ENCODE peak calls at places on chromosomes 12 and 14, in four cellular contexts. One of them, this sample, is unnamed.
A peak's percentile ranks its signal among the peaks of the same experiment; 100 is the strongest.

GRCh38 chr14:46250113-46250703 is 401.4 kb downstream of the RPL10L start:
- DNase-seq in fibroblast of pulmonary artery: peak; percentile 31
- DNase-seq in astrocyte of the cerebellum: peak; percentile 1
- DNase-seq in brain microvascular endothelial cell: peak; percentile 45
- DNase-seq in this sample: peak; percentile 40

GRCh38 chr12:82873951-82874350 is 187.2 kb downstream of the TMTC2 start:
- DNase-seq in fibroblast of pulmonary artery: no peak
- DNase-seq in astrocyte of the cerebellum: no peak
- DNase-seq in brain microvascular endothelial cell: no peak
- DNase-seq in this sample: no peak

GRCh38 chr14:105059917-105060565 is 5.2 kb downstream of the GPR132 start:
- DNase-seq in fibroblast of pulmonary artery: no peak
- DNase-seq in astrocyte of the cerebellum: no peak
- DNase-seq in brain microvascular endothelial cell: no peak
- DNase-seq in this sample: no peak

GRCh38 chr12:79512068-79512467 is 178.7 kb downstream of the PAWR start:
- DNase-seq in fibroblast of pulmonary artery: no peak
- DNase-seq in astrocyte of the cerebellum: no peak
- DNase-seq in brain microvascular endothelial cell: no peak
- DNase-seq in this sample: no peak

GRCh38 chr12:21248679-21249078 is 86.0 kb downstream of the SLCO1A2 start:
- DNase-seq in fibroblast of pulmonary artery: peak; percentile 15
- DNase-seq in astrocyte of the cerebellum: peak; percentile 3
- DNase-seq in brain microvascular endothelial cell: no peak
- DNase-seq in this sample: peak; percentile 3

GRCh38 chr12:92094751-92095161 is 50.9 kb downstream of the BTG1 start:
- DNase-seq in fibroblast of pulmonary artery: peak; percentile 35
- DNase-seq in astrocyte of the cerebellum: no peak
- DNase-seq in brain microvascular endothelial cell: peak; percentile 43
- DNase-seq in this sample: peak; percentile 44

GRCh38 chr12:15329891-15330290 is 7.6 kb downstream of the PTPRO start:
- DNase-seq in fibroblast of pulmonary artery: no peak
- DNase-seq in astrocyte of the cerebellum: no peak
- DNase-seq in brain microvascular endothelial cell: no peak
- DNase-seq in this sample: no peak

GRCh38 chr14:23005451-23005850 is 4.5 kb downstream of the C14orf93 start:
- DNase-seq in fibroblast of pulmonary artery: no peak
- DNase-seq in astrocyte of the cerebellum: no peak
- DNase-seq in brain microvascular endothelial cell: no peak
- DNase-seq in this sample: no peak

GRCh38 chr14:65230287-65230728 is 128.0 kb upstream of the MAX start:
- DNase-seq in fibroblast of pulmonary artery: peak; percentile 88
- DNase-seq in astrocyte of the cerebellum: no peak
- DNase-seq in brain microvascular endothelial cell: no peak
- DNase-seq in this sample: peak; percentile 87

GRCh38 chr12:52253391-52254179 is 20.5 kb downstream of the KRT7 start:
- DNase-seq in fibroblast of pulmonary artery: no peak
- DNase-seq in astrocyte of the cerebellum: no peak
- DNase-seq in brain microvascular endothelial cell: no peak
- DNase-seq in this sample: no peak

GRCh38 chr12:102385343-102385742 is 95.0 kb downstream of the IGF1 start:
- DNase-seq in fibroblast of pulmonary artery: no peak
- DNase-seq in astrocyte of the cerebellum: no peak
- DNase-seq in brain microvascular endothelial cell: no peak
- DNase-seq in this sample: no peak

GRCh38 chr12:104715562-104716182 is 242.4 kb downstream of the SLC41A2 start:
- DNase-seq in fibroblast of pulmonary artery: no peak
- DNase-seq in astrocyte of the cerebellum: no peak
- DNase-seq in brain microvascular endothelial cell: no peak
- DNase-seq in this sample: no peak

GRCh38 chr14:78104130-78104529 is 66.0 kb upstream of the NRXN3 start:
- DNase-seq in fibroblast of pulmonary artery: no peak
- DNase-seq in astrocyte of the cerebellum: no peak
- DNase-seq in brain microvascular endothelial cell: no peak
- DNase-seq in this sample: no peak

GRCh38 chr12:110179291-110179690 is 55.1 kb downstream of the IFT81 start:
- DNase-seq in fibroblast of pulmonary artery: peak; percentile 27
- DNase-seq in astrocyte of the cerebellum: no peak
- DNase-seq in brain microvascular endothelial cell: peak; percentile 73
- DNase-seq in this sample: peak; percentile 81

GRCh38 chr12:92537235-92537960 is 165.4 kb upstream of the PLEKHG7 start:
- DNase-seq in fibroblast of pulmonary artery: no peak
- DNase-seq in astrocyte of the cerebellum: no peak
- DNase-seq in brain microvascular endothelial cell: no peak
- DNase-seq in this sample: no peak

GRCh38 chr12:30466093-30466492 is 229.6 kb downstream of the IPO8 start:
- DNase-seq in fibroblast of pulmonary artery: no peak
- DNase-seq in astrocyte of the cerebellum: no peak
- DNase-seq in brain microvascular endothelial cell: no peak
- DNase-seq in this sample: no peak

GRCh38 chr12:124640096-124640495 is 72.7 kb upstream of the NCOR2 start:
- DNase-seq in fibroblast of pulmonary artery: peak; percentile 62
- DNase-seq in astrocyte of the cerebellum: no peak
- DNase-seq in brain microvascular endothelial cell: peak; percentile 46
- DNase-seq in this sample: peak; percentile 76

GRCh38 chr14:64704743-64705405 is 650 bp downstream of the PLEKHG3 start:
- DNase-seq in fibroblast of pulmonary artery: no peak
- DNase-seq in astrocyte of the cerebellum: no peak
- DNase-seq in brain microvascular endothelial cell: no peak
- DNase-seq in this sample: no peak

GRCh38 chr12:93376436-93377251 is 1.1 kb upstream of the NUDT4 start:
- DNase-seq in fibroblast of pulmonary artery: peak; percentile 48
- DNase-seq in astrocyte of the cerebellum: no peak
- DNase-seq in brain microvascular endothelial cell: no peak
- DNase-seq in this sample: peak; percentile 66

GRCh38 chr12:15996254-15996653 is 85.1 kb downstream of the DERA start:
- DNase-seq in fibroblast of pulmonary artery: peak; percentile 60
- DNase-seq in astrocyte of the cerebellum: no peak
- DNase-seq in brain microvascular endothelial cell: peak; percentile 46
- DNase-seq in this sample: peak; percentile 69

GRCh38 chr12:71216725-71217579 is 59.2 kb upstream of the TSPAN8 start:
- DNase-seq in fibroblast of pulmonary artery: peak; percentile 46
- DNase-seq in astrocyte of the cerebellum: no peak
- DNase-seq in brain microvascular endothelial cell: peak; percentile 2
- DNase-seq in this sample: peak; percentile 49

GRCh38 chr12:101946233-101946611 is 68.8 kb downstream of the DRAM1 start:
- DNase-seq in fibroblast of pulmonary artery: no peak
- DNase-seq in astrocyte of the cerebellum: no peak
- DNase-seq in brain microvascular endothelial cell: no peak
- DNase-seq in this sample: no peak

GRCh38 chr14:104559043-104559768 is 20.4 kb upstream of the C14orf180 start:
- DNase-seq in fibroblast of pulmonary artery: no peak
- DNase-seq in astrocyte of the cerebellum: no peak
- DNase-seq in brain microvascular endothelial cell: no peak
- DNase-seq in this sample: no peak

GRCh38 chr12:19624401-19624930 is 185.2 kb downstream of the AEBP2 start:
- DNase-seq in fibroblast of pulmonary artery: no peak
- DNase-seq in astrocyte of the cerebellum: peak; percentile 32
- DNase-seq in brain microvascular endothelial cell: peak; percentile 30
- DNase-seq in this sample: no peak

GRCh38 chr14:105855893-105856675 is 329.7 kb downstream of the TMEM121 start:
- DNase-seq in fibroblast of pulmonary artery: no peak
- DNase-seq in astrocyte of the cerebellum: no peak
- DNase-seq in brain microvascular endothelial cell: no peak
- DNase-seq in this sample: no peak

GRCh38 chr14:68813318-68813838 is 20.5 kb upstream of the ZFP36L1 start:
- DNase-seq in fibroblast of pulmonary artery: no peak
- DNase-seq in astrocyte of the cerebellum: no peak
- DNase-seq in brain microvascular endothelial cell: no peak
- DNase-seq in this sample: no peak

GRCh38 chr14:68809524-68809923 is 16.7 kb upstream of the ZFP36L1 start:
- DNase-seq in fibroblast of pulmonary artery: no peak
- DNase-seq in astrocyte of the cerebellum: no peak
- DNase-seq in brain microvascular endothelial cell: no peak
- DNase-seq in this sample: no peak

GRCh38 chr14:68810173-68811153 is 17.6 kb upstream of the ZFP36L1 start:
- DNase-seq in fibroblast of pulmonary artery: no peak
- DNase-seq in astrocyte of the cerebellum: no peak
- DNase-seq in brain microvascular endothelial cell: no peak
- DNase-seq in this sample: no peak

GRCh38 chr14:68808696-68809095 is 15.8 kb upstream of the ZFP36L1 start:
- DNase-seq in fibroblast of pulmonary artery: no peak
- DNase-seq in astrocyte of the cerebellum: no peak
- DNase-seq in brain microvascular endothelial cell: no peak
- DNase-seq in this sample: no peak

GRCh38 chr14:68811161-68811560 is 18.3 kb upstream of the ZFP36L1 start:
- DNase-seq in fibroblast of pulmonary artery: no peak
- DNase-seq in astrocyte of the cerebellum: no peak
- DNase-seq in brain microvascular endothelial cell: no peak
- DNase-seq in this sample: no peak
- TF ChIP-seq CTCF in fibroblast of pulmonary artery: no peak
- TF ChIP-seq CTCF in astrocyte of the cerebellum: no peak
- TF ChIP-seq CTCF in brain microvascular endothelial cell: no peak
- TF ChIP-seq CTCF in this sample: no peak

GRCh38 chr12:26118356-26118755 is 6.5 kb downstream of the BHLHE41 start:
- DNase-seq in fibroblast of pulmonary artery: no peak
- DNase-seq in astrocyte of the cerebellum: no peak
- DNase-seq in brain microvascular endothelial cell: no peak
- DNase-seq in this sample: no peak
- H3K4me3 ChIP-seq in fibroblast of pulmonary artery: no peak overlapping the region
- H3K4me3 ChIP-seq in astrocyte of the cerebellum: no peak overlapping the region
- H3K4me3 ChIP-seq in brain microvascular endothelial cell: no peak overlapping the region
- H3K4me3 ChIP-seq in this sample: no peak overlapping the region

GRCh38 chr14:91439345-91439744 is 21.7 kb upstream of the CCDC88C start:
- DNase-seq in fibroblast of pulmonary artery: no peak
- DNase-seq in astrocyte of the cerebellum: no peak
- DNase-seq in brain microvascular endothelial cell: no peak
- DNase-seq in this sample: no peak
- TF ChIP-seq CTCF in fibroblast of pulmonary artery: no peak
- TF ChIP-seq CTCF in astrocyte of the cerebellum: no peak
- TF ChIP-seq CTCF in brain microvascular endothelial cell: peak; percentile 15
- TF ChIP-seq CTCF in this sample: no peak

DNA sequence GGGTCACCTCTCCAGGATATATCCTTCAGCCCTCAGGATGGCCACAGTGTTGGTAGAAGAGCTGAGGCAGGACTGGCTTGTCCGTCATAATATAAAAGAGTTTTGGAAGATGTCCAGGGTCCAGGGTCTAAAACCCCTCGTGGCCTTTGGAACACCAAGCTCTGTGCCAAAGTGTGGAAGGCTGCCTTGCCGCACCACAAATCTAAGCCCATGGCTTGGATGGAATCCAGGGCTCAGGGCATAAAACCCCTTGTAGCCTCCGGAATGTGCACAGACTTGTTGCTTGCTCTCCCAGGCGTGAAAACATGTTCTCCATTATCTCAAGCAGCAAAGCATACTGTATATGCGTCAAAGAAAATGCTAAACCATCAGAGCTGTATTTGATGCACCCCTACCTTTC is 46.7 kb downstream of the TNFAIP2 start:
- DNase-seq in fibroblast of pulmonary artery: no peak
- DNase-seq in astrocyte of the cerebellum: no peak
- DNase-seq in brain microvascular endothelial cell: no peak
- DNase-seq in this sample: no peak
- H3K4me3 ChIP-seq in fibroblast of pulmonary artery: no peak overlapping the region
- H3K4me3 ChIP-seq in astrocyte of the cerebellum: no peak overlapping the region
- H3K4me3 ChIP-seq in brain microvascular endothelial cell: no peak overlapping the region
- H3K4me3 ChIP-seq in this sample: no peak overlapping the region

GRCh38 chr12:67161322-67161918 is 107.7 kb upstream of the CAND1 start:
- DNase-seq in fibroblast of pulmonary artery: peak; percentile 50
- DNase-seq in astrocyte of the cerebellum: no peak
- DNase-seq in brain microvascular endothelial cell: peak; percentile 62
- DNase-seq in this sample: peak; percentile 51
- TF ChIP-seq CTCF in fibroblast of pulmonary artery: peak; percentile 63
- TF ChIP-seq CTCF in astrocyte of the cerebellum: peak; percentile 50
- TF ChIP-seq CTCF in brain microvascular endothelial cell: peak; percentile 66
- TF ChIP-seq CTCF in this sample: peak; percentile 50

GRCh38 chr14:56810850-56811595 is 744 bp upstream of the OTX2 start:
- DNase-seq in fibroblast of pulmonary artery: no peak
- DNase-seq in astrocyte of the cerebellum: no peak
- DNase-seq in brain microvascular endothelial cell: no peak
- DNase-seq in this sample: no peak

GRCh38 chr14:56811596-56812363 is 1.5 kb upstream of the OTX2 start:
- DNase-seq in fibroblast of pulmonary artery: no peak
- DNase-seq in astrocyte of the cerebellum: no peak
- DNase-seq in brain microvascular endothelial cell: no peak
- DNase-seq in this sample: no peak

GRCh38 chr14:56813143-56813551 is 2.9 kb upstream of the OTX2 start:
- DNase-seq in fibroblast of pulmonary artery: no peak
- DNase-seq in astrocyte of the cerebellum: no peak
- DNase-seq in brain microvascular endothelial cell: no peak
- DNase-seq in this sample: no peak

GRCh38 chr14:56814468-56815074 is 4.3 kb upstream of the OTX2 start:
- DNase-seq in fibroblast of pulmonary artery: no peak
- DNase-seq in astrocyte of the cerebellum: no peak
- DNase-seq in brain microvascular endothelial cell: no peak
- DNase-seq in this sample: no peak

GRCh38 chr14:56812364-56813103 is 2.3 kb upstream of the OTX2 start:
- DNase-seq in fibroblast of pulmonary artery: no peak
- DNase-seq in astrocyte of the cerebellum: no peak
- DNase-seq in brain microvascular endothelial cell: no peak
- DNase-seq in this sample: no peak
- H3K4me3 ChIP-seq in fibroblast of pulmonary artery: no peak overlapping the region
- H3K4me3 ChIP-seq in astrocyte of the cerebellum: no peak overlapping the region
- H3K4me3 ChIP-seq in brain microvascular endothelial cell: no peak overlapping the region
- H3K4me3 ChIP-seq in this sample: no peak overlapping the region

GRCh38 chr14:33219957-33220356 is 281.3 kb downstream of the NPAS3 start:
- DNase-seq in fibroblast of pulmonary artery: no peak
- DNase-seq in astrocyte of the cerebellum: no peak
- DNase-seq in brain microvascular endothelial cell: no peak
- DNase-seq in this sample: no peak

GRCh38 chr14:33218030-33218429 is 279.4 kb downstream of the NPAS3 start:
- DNase-seq in fibroblast of pulmonary artery: no peak
- DNase-seq in astrocyte of the cerebellum: no peak
- DNase-seq in brain microvascular endothelial cell: no peak
- DNase-seq in this sample: no peak
- TF ChIP-seq CTCF in fibroblast of pulmonary artery: no peak
- TF ChIP-seq CTCF in astrocyte of the cerebellum: no peak
- TF ChIP-seq CTCF in brain microvascular endothelial cell: no peak
- TF ChIP-seq CTCF in this sample: no peak

DNA sequence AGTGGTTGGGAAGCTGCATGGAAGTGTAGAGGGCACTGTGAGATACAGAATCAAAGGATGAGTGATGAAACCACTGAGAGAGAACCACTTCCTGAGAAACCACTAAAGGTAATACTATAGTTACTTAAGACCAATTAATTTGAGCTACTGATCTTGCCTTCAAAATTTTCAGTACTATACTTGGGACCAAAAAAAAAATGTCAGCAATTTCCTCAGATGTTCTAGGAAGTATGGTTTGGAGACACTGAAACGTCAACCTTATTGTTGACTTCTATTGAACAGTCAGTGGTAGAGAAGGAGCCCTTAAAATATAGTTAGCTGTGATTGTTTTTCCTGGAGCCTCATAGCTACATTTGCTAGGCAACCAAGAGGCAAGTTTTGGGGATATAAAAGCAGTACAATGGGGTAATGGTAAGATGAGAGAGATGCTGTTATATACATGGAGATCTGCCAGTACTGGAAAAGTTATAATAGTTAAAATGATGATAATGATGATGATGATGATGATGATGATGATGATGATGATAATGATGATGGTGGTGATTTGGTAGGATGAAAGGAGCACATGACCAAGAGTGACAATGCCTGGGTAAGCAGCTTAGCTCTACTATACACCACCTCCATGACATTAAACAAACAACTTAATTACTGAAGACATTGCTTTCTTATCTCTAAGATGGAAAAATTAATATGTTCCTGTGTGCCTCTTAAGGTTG is 300.9 kb upstream of the G2E3 start:
- DNase-seq in fibroblast of pulmonary artery: no peak
- DNase-seq in astrocyte of the cerebellum: no peak
- DNase-seq in brain microvascular endothelial cell: no peak
- DNase-seq in this sample: no peak
- H3K4me3 ChIP-seq in fibroblast of pulmonary artery: no peak overlapping the region
- H3K4me3 ChIP-seq in astrocyte of the cerebellum: no peak overlapping the region
- H3K4me3 ChIP-seq in brain microvascular endothelial cell: no peak overlapping the region
- H3K4me3 ChIP-seq in this sample: no peak overlapping the region

GRCh38 chr12:6570264-6570887 is 2.3 kb upstream of the NOP2 start:
- DNase-seq in fibroblast of pulmonary artery: peak; percentile 41
- DNase-seq in astrocyte of the cerebellum: no peak
- DNase-seq in brain microvascular endothelial cell: no peak
- DNase-seq in this sample: peak; percentile 49
- TF ChIP-seq CTCF in fibroblast of pulmonary artery: peak; percentile 48
- TF ChIP-seq CTCF in astrocyte of the cerebellum: peak; percentile 61
- TF ChIP-seq CTCF in brain microvascular endothelial cell: peak; percentile 68
- TF ChIP-seq CTCF in this sample: peak; percentile 52

This sample was measured in cardiac fibroblast.